ENCODE peak calls at places on chromosomes 6 and 20, in six cellular contexts. O, B, E, D, C and Y are unnamed samples.

GRCh38 chr6:5471044-5471443 is 209.7 kb downstream of the FARS2 start:
- DNase-seq in O (peak; percentile 31), B (peak; percentile 84), E (peak; percentile 19), D (peak; percentile 64), C (peak; percentile 26), Y (peak; percentile 45)

GRCh38 chr6:33314943-33315752 is 1.3 kb upstream of the TAPBP start:
- DNase-seq in O (peak; percentile 72), B (no peak), E (no peak), D (peak; percentile 65), C (no peak), Y (peak; percentile 56)

GRCh38 chr20:49712918-49713778 is 530 bp downstream of the B4GALT5 start:
- DNase-seq in O (no peak), B (peak; percentile 82), E (no peak), D (peak; percentile 44), C (no peak), Y (peak; percentile 77)

GRCh38 chr20:36270744-36271638 is 34.7 kb downstream of the AAR2 start:
- DNase-seq in O (no peak), B (no peak), E (no peak), D (no peak), C (no peak), Y (no peak)

GRCh38 chr6:87742106-87742505 is 40.1 kb upstream of the AKIRIN2 start:
- DNase-seq in O (no peak), B (peak; percentile 22), E (peak; percentile 48), D (no peak), C (no peak), Y (no peak)

GRCh38 chr6:138977646-138978167 is 10.3 kb downstream of the REPS1 start:
- DNase-seq in O (no peak), B (no peak), E (no peak), D (no peak), C (no peak), Y (no peak)

GRCh38 chr6:39615622-39616021 is 109.6 kb downstream of the KIF6 start:
- DNase-seq in O (no peak), B (no peak), E (no peak), D (no peak), C (no peak), Y (no peak)

GRCh38 chr20:3797592-3798404 is 1.7 kb downstream of the CDC25B start:
- DNase-seq in O (no peak), B (no peak), E (no peak), D (no peak), C (no peak), Y (peak; percentile 37)

GRCh38 chr6:135938588-135939215 is 87.2 kb downstream of the PDE7B start:
- DNase-seq in O (peak; percentile 17), B (peak; percentile 34), E (no peak), D (no peak), C (no peak), Y (peak; percentile 7)

GRCh38 chr6:162090734-162091133 is 636.8 kb downstream of the PRKN start:
- DNase-seq in O (no peak), B (no peak), E (no peak), D (no peak), C (no peak), Y (no peak)

GRCh38 chr20:58661298-58662141 is 10.4 kb downstream of the STX16 start:
- DNase-seq in O (no peak), B (no peak), E (no peak), D (no peak), C (no peak), Y (no peak)

GRCh38 chr6:75416443-75416842 is 77.2 kb downstream of the FILIP1 start:
- DNase-seq in O (no peak), B (no peak), E (no peak), D (no peak), C (no peak), Y (no peak)

GRCh38 chr6:75205776-75206334 is at the start of gene COL12A1:
- DNase-seq in O (peak; percentile 72), B (no peak), E (peak; percentile 95), D (peak; percentile 80), C (no peak), Y (peak; percentile 5)

GRCh38 chr6:1470040-1470439 is 80.7 kb downstream of the FOXF2 start:
- DNase-seq in O (no peak), B (no peak), E (no peak), D (no peak), C (peak; percentile 74), Y (no peak)

GRCh38 chr6:88650029-88650619 is 313.3 kb downstream of the RNGTT start:
- DNase-seq in O (no peak), B (no peak), E (no peak), D (no peak), C (peak; percentile 97), Y (no peak)

GRCh38 chr20:48797275-48797825 is 30.4 kb downstream of the PREX1 start:
- DNase-seq in O (no peak), B (peak; percentile 69), E (peak; percentile 46), D (no peak), C (no peak), Y (no peak)

GRCh38 chr6:136403166-136403980 is 113.7 kb upstream of the BCLAF1 start:
- DNase-seq in O (peak; percentile 99), B (peak; percentile 86), E (peak; percentile 26), D (no peak), C (no peak), Y (no peak)

GRCh38 chr6:11525468-11526155 is 11.9 kb upstream of the TMEM170B start:
- DNase-seq in O (no peak), B (peak; percentile 98), E (peak; percentile 72), D (no peak), C (no peak), Y (no peak)

GRCh38 chr6:56541736-56542366 is 100.8 kb downstream of the DST start:
- DNase-seq in O (no peak), B (no peak), E (no peak), D (no peak), C (no peak), Y (peak; percentile 49)

GRCh38 chr6:11869656-11870340 is 91.2 kb upstream of the ADTRP start:
- DNase-seq in O (no peak), B (no peak), E (no peak), D (peak; percentile 77), C (no peak), Y (no peak)

GRCh38 chr20:51345601-51346101 is 196.9 kb downstream of the NFATC2 start:
- DNase-seq in O (peak; percentile 60), B (no peak), E (no peak), D (no peak), C (no peak), Y (no peak)

GRCh38 chr6:96659084-96659845 is 96.3 kb downstream of the FHL5 start:
- DNase-seq in O (no peak), B (no peak), E (no peak), D (no peak), C (no peak), Y (no peak)

GRCh38 chr20:62899633-62900051 is 26.7 kb downstream of the DIDO1 start:
- DNase-seq in O (no peak), B (no peak), E (no peak), D (no peak), C (no peak), Y (no peak)

GRCh38 chr6:99905209-99906106 is 88.6 kb downstream of the MCHR2 start:
- DNase-seq in O (peak; percentile 53), B (peak; percentile 60), E (no peak), D (no peak), C (no peak), Y (peak; percentile 51)

GRCh38 chr20:22684763-22685443 is 100.5 kb upstream of the FOXA2 start:
- DNase-seq in O (peak; percentile 50), B (no peak), E (peak; percentile 12), D (no peak), C (no peak), Y (no peak)

DNA sequence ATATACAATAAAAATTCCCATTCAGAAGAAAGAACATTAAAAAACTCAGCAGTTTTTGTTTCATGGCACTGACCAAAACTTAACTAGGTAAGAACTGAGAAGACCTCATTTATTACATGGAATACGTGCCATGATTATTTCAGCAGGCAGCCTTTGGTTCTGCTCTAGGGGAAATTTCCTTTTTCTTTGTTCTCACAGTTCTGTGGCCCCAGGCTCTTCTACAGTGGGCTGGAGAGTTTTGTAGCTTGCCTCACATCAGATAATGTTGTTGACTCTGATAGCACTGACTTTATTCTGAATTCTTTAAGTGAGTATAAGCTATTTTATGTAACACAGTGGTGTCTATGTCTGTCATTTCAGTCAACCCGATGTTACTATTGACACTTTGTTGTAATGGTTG is 844.3 kb downstream of the TBC1D32 start:
- DNase-seq in O (no peak), B (no peak), E (no peak), D (no peak), C (no peak), Y (no peak)
- TF ChIP-seq POLR2A in O (no peak), B (no peak), E (no peak), D (no peak), C (no peak), Y (no peak)

DNA sequence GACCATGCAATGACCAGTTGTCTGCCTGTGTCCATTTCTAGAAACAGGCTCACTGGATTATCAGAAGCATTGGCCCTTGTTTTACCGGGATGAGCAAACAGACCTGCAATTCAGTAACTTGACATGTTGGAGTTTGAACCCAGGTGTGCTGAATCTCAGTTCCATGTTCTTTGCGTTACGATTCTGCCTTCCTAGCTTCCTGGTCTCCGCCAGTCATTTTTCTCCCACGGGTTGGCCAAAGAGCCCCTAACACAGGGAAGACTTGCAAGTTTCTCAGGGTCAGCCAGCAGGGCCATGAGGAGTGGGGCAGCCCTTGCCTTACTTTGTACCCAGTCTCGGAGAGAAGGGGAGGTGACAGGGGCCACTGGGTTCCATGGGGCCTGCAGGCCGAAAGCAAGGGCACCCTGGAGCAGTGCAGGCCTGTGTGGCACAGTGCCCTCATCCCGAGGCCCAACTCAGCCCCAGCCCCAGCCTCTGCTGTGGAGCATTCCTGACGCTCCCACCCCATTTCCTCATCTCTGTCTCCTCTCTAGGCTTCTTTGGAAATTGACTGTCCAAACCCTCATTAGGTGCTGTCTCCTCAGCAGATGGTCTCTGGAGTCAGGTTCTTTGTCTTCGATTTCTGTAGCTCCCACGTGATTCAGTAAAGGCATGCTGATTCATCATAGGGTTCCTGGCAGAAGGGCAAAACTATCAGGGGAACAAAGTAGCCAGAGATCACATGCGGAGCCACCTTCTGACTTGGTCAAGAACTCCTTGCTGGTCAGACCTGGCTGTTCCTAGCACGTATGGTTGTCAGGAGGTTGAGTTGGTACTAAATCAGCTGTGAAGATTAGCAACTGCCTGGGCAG is 23.6 kb downstream of the CDS2 start:
- DNase-seq in O (peak; percentile 16), B (no peak), E (no peak), D (no peak), C (no peak), Y (no peak)
- TF ChIP-seq POLR2A in O (no peak), B (no peak), E (no peak), D (no peak), C (no peak), Y (no peak)

DNA sequence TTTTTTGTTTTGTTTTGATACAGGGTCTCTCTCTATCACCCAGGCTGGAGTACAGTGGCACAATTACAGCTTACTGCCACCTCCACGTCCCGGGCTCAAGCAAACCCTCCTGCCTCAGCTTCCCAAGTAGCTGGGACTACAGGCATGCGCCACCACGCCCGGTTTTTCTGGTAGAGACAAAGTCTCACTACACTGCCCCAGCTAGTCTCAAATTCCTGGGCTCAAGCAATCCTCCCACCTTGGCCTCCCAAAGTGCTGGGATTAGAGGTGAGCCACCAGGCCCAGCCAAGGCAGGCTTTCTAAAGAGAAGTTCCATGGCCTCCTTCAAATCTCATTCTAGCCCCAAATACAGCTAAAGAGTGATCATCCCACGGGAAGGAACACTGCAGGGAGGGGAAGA is 5.2 kb downstream of the MCCD1 start:
- DNase-seq in O (no peak), B (no peak), E (no peak), D (no peak), C (no peak), Y (no peak)
- TF ChIP-seq POLR2A in O (no peak), B (no peak), E (no peak), D (no peak), C (no peak), Y (no peak)

GRCh38 chr6:35008858-35009257 is 119.8 kb downstream of the ANKS1A start:
- DNase-seq in O (no peak), B (no peak), E (no peak), D (no peak), C (no peak), Y (no peak)
- TF ChIP-seq POLR2A in O (no peak), B (no peak), E (no peak), D (no peak), C (no peak), Y (no peak)